ENCODE peak calls at places on chromosomes 1 and 21, in five cellular contexts. W is Karpas-422, Z is prostate gland, A is tibial artery, U is thoracic aorta. G is an unnamed sample.

GRCh38 chr1:219174672-219175564 is 1.2 kb downstream of the LYPLAL1 start:
- DNase-seq in W (peak; percentile 72), Z (peak; percentile 36), A (peak; percentile 41), U (no peak), G (no peak)

GRCh38 chr1:43234267-43234666 is 35.5 kb upstream of the TMEM125 start:
- DNase-seq in W (no peak), Z (no peak), A (no peak), U (no peak), G (no peak)

GRCh38 chr1:203170625-203171330 is 4.8 kb downstream of the MYBPH start:
- DNase-seq in W (peak; percentile 56), Z (no peak), A (no peak), U (no peak), G (no peak)

GRCh38 chr1:48776400-48777218 is at the start of gene BEND5:
- DNase-seq in W (no peak), Z (peak; percentile 23), A (peak; percentile 31), U (no peak), G (peak; percentile 46)

GRCh38 chr1:245154429-245155185 is at the start of gene KIF26B:
- DNase-seq in W (no peak), Z (no peak), A (no peak), U (no peak), G (no peak)

GRCh38 chr1:8059161-8059622 is 33.1 kb upstream of the ERRFI1 start:
- DNase-seq in W (no peak), Z (no peak), A (no peak), U (no peak), G (no peak)

GRCh38 chr21:32312976-32313375 is 14.3 kb downstream of the MRAP start:
- DNase-seq in W (no peak), Z (no peak), A (no peak), U (no peak), G (no peak)

GRCh38 chr1:26597629-26598039 is 68.1 kb downstream of the RPS6KA1 start:
- DNase-seq in W (peak; percentile 86), Z (peak; percentile 10), A (no peak), U (no peak), G (no peak)

GRCh38 chr1:66503841-66504470 is 30.0 kb upstream of the SGIP1 start:
- DNase-seq in W (peak; percentile 82), Z (peak; percentile 29), A (peak; percentile 43), U (no peak), G (peak; percentile 17)

GRCh38 chr1:8671313-8671917 is 146.0 kb downstream of the RERE start:
- DNase-seq in W (peak; percentile 71), Z (peak; percentile 37), A (peak; percentile 33), U (no peak), G (no peak)

GRCh38 chr1:230157409-230158390 is 90.7 kb downstream of the GALNT2 start:
- DNase-seq in W (no peak), Z (no peak), A (no peak), U (no peak), G (no peak)

GRCh38 chr21:8991088-8991907 is 1530.1 kb upstream of the TPTE start:
- DNase-seq in W (peak; percentile 37), Z (no peak), A (no peak), U (no peak), G (no peak)

GRCh38 chr1:6051423-6051822 is 5.7 kb downstream of the KCNAB2 start:
- DNase-seq in W (no peak), Z (no peak), A (no peak), U (no peak), G (no peak)

GRCh38 chr1:108610073-108610472 is 50.2 kb downstream of the EEIG2 start:
- DNase-seq in W (no peak), Z (no peak), A (no peak), U (no peak), G (no peak)

GRCh38 chr1:240111558-240111957 is 19.9 kb downstream of the FMN2 start:
- DNase-seq in W (no peak), Z (no peak), A (no peak), U (no peak), G (no peak)

GRCh38 chr1:223129229-223129851 is 13.7 kb downstream of the TLR5 start:
- DNase-seq in W (peak; percentile 76), Z (peak; percentile 33), A (peak; percentile 64), U (no peak), G (peak; percentile 80)

GRCh38 chr1:170598618-170599017 is 65.3 kb upstream of the PRRX1 start:
- DNase-seq in W (no peak), Z (no peak), A (no peak), U (no peak), G (no peak)

GRCh38 chr1:40383488-40384412 is 10.2 kb downstream of the SMAP2 start:
- DNase-seq in W (no peak), Z (no peak), A (no peak), U (no peak), G (no peak)

GRCh38 chr1:6614953-6615785 is 1.6 kb downstream of the PHF13 start:
- DNase-seq in W (no peak), Z (no peak), A (no peak), U (no peak), G (no peak)

GRCh38 chr1:225888898-225889690 is at the start of gene LEFTY1:
- DNase-seq in W (no peak), Z (no peak), A (no peak), U (no peak), G (no peak)

GRCh38 chr1:246219508-246220030 is 287.5 kb downstream of the SMYD3 start:
- DNase-seq in W (peak; percentile 92), Z (no peak), A (no peak), U (no peak), G (no peak)

GRCh38 chr1:213973129-213973528 is 14.6 kb upstream of the PROX1 start:
- DNase-seq in W (no peak), Z (no peak), A (no peak), U (no peak), G (no peak)

GRCh38 chr1:223102797-223103533 is 40.1 kb downstream of the TLR5 start:
- DNase-seq in W (no peak), Z (no peak), A (no peak), U (no peak), G (peak; percentile 44)

GRCh38 chr1:161188381-161188780 is 10.5 kb downstream of the ADAMTS4 start:
- DNase-seq in W (no peak), Z (no peak), A (no peak), U (no peak), G (no peak)

GRCh38 chr1:27936370-27936769 is 1.6 kb downstream of the SMPDL3B start:
- DNase-seq in W (no peak), Z (no peak), A (no peak), U (no peak), G (no peak)

GRCh38 chr1:213987876-213988638 is at the start of gene PROX1:
- DNase-seq in W (peak; percentile 95), Z (peak; percentile 87), A (peak; percentile 81), U (no peak), G (peak; percentile 78)

GRCh38 chr1:198879711-198880306 is 241.0 kb downstream of the PTPRC start:
- DNase-seq in W (no peak), Z (no peak), A (no peak), U (no peak), G (no peak)

GRCh38 chr1:154557939-154558609 is 388 bp downstream of the UBE2Q1 start:
- DNase-seq in W (peak; percentile 77), Z (peak; percentile 26), A (peak; percentile 51), U (no peak), G (peak; percentile 66)

GRCh38 chr1:175040324-175040910 is 17.2 kb upstream of the MRPS14 start:
- DNase-seq in W (no peak), Z (no peak), A (no peak), U (no peak), G (no peak)

GRCh38 chr1:109971559-109971958 is 13.0 kb upstream of the AHCYL1 start:
- DNase-seq in W (no peak), Z (no peak), A (no peak), U (no peak), G (no peak)

GRCh38 chr1:54270543-54270942 is 70.6 kb downstream of the MRPL37 start:
- DNase-seq in W (no peak), Z (no peak), A (no peak), U (no peak), G (no peak)

GRCh38 chr21:38902608-38903445 is 97.1 kb downstream of the ETS2 start:
- DNase-seq in W (no peak), Z (no peak), A (no peak), U (no peak), G (no peak)

GRCh38 chr21:38898422-38899098 is 92.8 kb downstream of the ETS2 start:
- DNase-seq in W (no peak), Z (no peak), A (no peak), U (no peak), G (no peak)

GRCh38 chr21:38899277-38899947 is 93.7 kb downstream of the ETS2 start:
- DNase-seq in W (no peak), Z (no peak), A (no peak), U (no peak), G (no peak)

GRCh38 chr21:38897532-38898421 is 92.0 kb downstream of the ETS2 start:
- DNase-seq in W (peak; percentile 56), Z (peak; percentile 38), A (no peak), U (no peak), G (no peak)

DNA sequence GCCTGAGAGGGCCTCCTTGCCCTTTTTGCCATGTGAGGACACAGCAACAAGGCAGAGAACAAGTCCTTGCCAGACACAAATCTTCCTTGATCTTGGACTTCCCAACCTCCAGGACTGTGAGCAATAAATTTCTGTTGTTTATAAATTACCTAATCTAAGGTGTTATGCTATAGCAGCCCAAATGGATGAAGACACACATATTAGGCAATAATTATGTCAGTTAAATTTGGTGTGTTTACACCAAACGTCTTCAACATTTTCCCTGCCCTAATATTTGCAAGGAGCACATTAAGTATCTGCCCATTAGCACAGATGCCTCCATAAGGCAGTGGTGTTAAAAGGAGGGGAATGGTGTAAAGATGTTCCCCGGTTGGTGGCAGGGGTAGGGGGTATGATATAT is 94.8 kb downstream of the ETS2 start:
- DNase-seq in W (no peak), Z (no peak), A (no peak), U (no peak), G (no peak)
- H3K4me1 ChIP-seq in W (peaks cover 28% of the 10 kb centered on the region), Z (no peaks in the 10 kb centered on the region), A (peaks cover 30% of the 10 kb centered on the region), U (peaks cover 38% of the 10 kb centered on the region), G (peaks cover 28% of the 10 kb centered on the region)

DNA sequence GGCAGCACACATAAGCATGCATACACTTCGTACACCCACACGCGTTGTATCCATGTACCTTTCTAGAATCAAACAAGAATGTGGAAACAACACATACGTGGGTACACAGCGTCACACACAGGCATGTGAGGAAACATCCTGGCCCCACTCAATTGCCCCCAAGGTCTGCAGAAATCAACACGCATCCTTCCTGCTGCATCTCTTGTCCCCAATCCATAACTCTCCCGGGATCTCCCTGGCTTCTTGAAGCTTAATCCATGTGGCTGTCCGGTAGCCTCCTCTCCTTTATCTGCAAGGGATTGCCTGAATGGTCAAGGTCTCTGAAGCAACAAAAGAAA is 5.5 kb upstream of the TBX15 start:
- DNase-seq in W (peak; percentile 68), Z (no peak), A (no peak), U (no peak), G (no peak)
- H3K27me3 ChIP-seq in W (no peaks in the 10 kb centered on the region), Z (peaks cover 78% of the 10 kb centered on the region), A (peaks cover 18% of the 10 kb centered on the region), U (peaks cover 22% of the 10 kb centered on the region), G (peaks cover 100% of the 10 kb centered on the region)

DNA sequence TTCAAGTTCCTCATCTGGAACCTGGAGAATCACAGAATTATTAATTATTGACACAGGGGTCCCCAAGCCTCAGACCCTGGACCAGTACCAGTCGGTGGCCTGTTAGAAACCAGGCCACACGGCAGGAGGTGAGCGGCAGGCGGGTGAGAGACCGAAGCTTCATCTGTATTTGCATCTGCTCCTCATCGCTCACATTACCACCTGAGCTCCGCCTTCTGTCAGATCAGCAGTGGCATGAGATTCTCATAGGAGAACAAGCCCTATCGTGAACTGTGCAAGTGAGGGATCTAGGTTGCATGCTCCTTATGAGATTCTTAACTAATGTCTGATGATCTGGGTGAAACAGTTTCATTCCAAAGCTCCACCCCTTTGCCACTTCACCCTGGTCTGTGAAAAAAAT is 125.9 kb downstream of the C1orf21 start:
- DNase-seq in W (no peak), Z (no peak), A (no peak), U (no peak), G (no peak)
- H3K27ac ChIP-seq in W (no peak overlapping the region), Z (no peak overlapping the region), A (no peak overlapping the region), U (no peak overlapping the region), G (no peak overlapping the region)

GRCh38 chr21:45080639-45081414 is 6.4 kb downstream of the ADARB1 start:
- DNase-seq in W (no peak), Z (no peak), A (no peak), U (no peak), G (no peak)
- H3K4me1 ChIP-seq in W (peaks cover 9% of the 10 kb centered on the region), Z (peaks cover 12% of the 10 kb centered on the region), A (peaks cover 95% of the 10 kb centered on the region), U (peaks cover 93% of the 10 kb centered on the region), G (peaks cover 76% of the 10 kb centered on the region)